ENCODE peak calls at places on chromosome 1, in seven cellular contexts. O is AG09309; A is fibroblast of lung; H is AG10803; R is cardiac muscle cell; W is CD8-positive, alpha-beta T cell; U is DND-41. P is an unnamed sample.
A peak's percentile ranks its signal among the peaks of the same experiment; 100 is the strongest.

GRCh38 chr1:226989081-226989747 is 49.1 kb downstream of the COQ8A start:
- DNase-seq in O (no peak), W (no peak), R (no peak), H (no peak), A (no peak), U (no peak), P (no peak)

GRCh38 chr1:29514361-29515187 is 278.3 kb downstream of the PTPRU start:
- DNase-seq in W (no peak), H (no peak), R (no peak), U (no peak), A (no peak), O (no peak), P (no peak)

GRCh38 chr1:111924786-111925185 is 64.7 kb downstream of the KCND3 start:
- DNase-seq in A (no peak), H (no peak), R (no peak), O (no peak), U (no peak), W (no peak), P (no peak)

GRCh38 chr1:85692730-85693314 is 15.4 kb downstream of the ZNHIT6 start:
- DNase-seq in R (peak; percentile 3), H (peak; percentile 79), W (no peak), U (no peak), O (peak; percentile 47), A (peak; percentile 56), P (peak; percentile 85)

GRCh38 chr1:62299426-62300200 is 19.6 kb downstream of the KANK4 start:
- DNase-seq in H (no peak), W (no peak), R (no peak), O (no peak), A (peak; percentile 53), U (no peak), P (peak; percentile 13)

GRCh38 chr1:219621047-219621786 is 8.3 kb upstream of the ZC3H11B start:
- DNase-seq in O (no peak), H (no peak), U (no peak), A (no peak), W (no peak), R (no peak), P (no peak)

GRCh38 chr1:219585837-219586465 is 27.0 kb downstream of the ZC3H11B start:
- DNase-seq in H (no peak), A (no peak), O (no peak), R (no peak), U (no peak), W (no peak), P (no peak)

GRCh38 chr1:27007909-27008582 is 4.6 kb downstream of the TENT5B start:
- DNase-seq in O (no peak), R (no peak), A (no peak), W (no peak), H (peak; percentile 75), U (no peak), P (no peak)

GRCh38 chr1:6440198-6441126 is 15.9 kb downstream of the ESPN start:
- DNase-seq in A (peak; percentile 43), O (no peak), H (peak; percentile 17), U (no peak), R (peak; percentile 62), W (peak; percentile 70), P (no peak)

GRCh38 chr1:183870351-183871077 is 65.6 kb downstream of the RGL1 start:
- DNase-seq in R (no peak), O (no peak), W (no peak), U (no peak), A (peak; percentile 22), H (peak; percentile 63), P (peak; percentile 18)

GRCh38 chr1:68188644-68189340 is 43.5 kb downstream of the WLS start:
- DNase-seq in U (no peak), H (no peak), O (no peak), R (no peak), W (no peak), A (peak; percentile 48), P (peak; percentile 52)

GRCh38 chr1:53544731-53545515 is 85.7 kb downstream of the DMRTB1 start:
- DNase-seq in H (no peak), R (no peak), U (no peak), O (no peak), W (no peak), A (no peak), P (no peak)

GRCh38 chr1:68525781-68526180 is 28.9 kb upstream of the DEPDC1 start:
- DNase-seq in R (no peak), U (no peak), H (no peak), O (no peak), W (no peak), A (no peak), P (no peak)

GRCh38 chr1:25695991-25696330 is 79.4 kb downstream of the MAN1C1 start:
- DNase-seq in W (no peak), O (peak; percentile 81), A (peak; percentile 99), U (no peak), H (peak; percentile 90), R (no peak), P (peak; percentile 97)

GRCh38 chr1:194062962-194063361 is 876.5 kb upstream of the B3GALT2 start:
- DNase-seq in O (no peak), H (no peak), A (peak; percentile 9), R (no peak), U (no peak), W (no peak), P (peak; percentile 77)

GRCh38 chr1:227785812-227786608 is 29.5 kb upstream of the PRSS38 start:
- DNase-seq in O (no peak), W (peak; percentile 8), U (peak; percentile 3), A (no peak), H (no peak), R (no peak), P (no peak)

GRCh38 chr1:119582801-119583200 is 65.3 kb downstream of the ZNF697 start:
- DNase-seq in R (peak; percentile 64), U (peak; percentile 48), A (peak; percentile 48), W (no peak), H (peak; percentile 51), O (peak; percentile 17), P (peak; percentile 80)

GRCh38 chr1:241736387-241736786 is 84.3 kb downstream of the WDR64 start:
- DNase-seq in H (no peak), O (no peak), A (no peak), U (no peak), W (no peak), R (no peak), P (no peak)

GRCh38 chr1:96096138-96097011 is 625.2 kb upstream of the PTBP2 start:
- DNase-seq in A (no peak), U (no peak), W (no peak), R (no peak), O (no peak), H (no peak), P (no peak)

GRCh38 chr1:203675596-203676347 is 49.1 kb downstream of the ATP2B4 start:
- DNase-seq in A (no peak), R (no peak), H (no peak), W (no peak), U (peak; percentile 67), O (no peak), P (no peak)

GRCh38 chr1:168509875-168510594 is 33.8 kb downstream of the XCL2 start:
- DNase-seq in A (no peak), W (peak; percentile 18), U (no peak), H (no peak), O (no peak), R (peak; percentile 50), P (no peak)

GRCh38 chr1:172746091-172746949 is 87.4 kb downstream of the FASLG start:
- DNase-seq in O (peak; percentile 96), U (peak; percentile 81), A (peak; percentile 100), H (peak; percentile 98), R (no peak), W (peak; percentile 31), P (peak; percentile 99)
- H3K4me3 ChIP-seq in O (no peak overlapping the region), U (no peak overlapping the region), A (no peak overlapping the region), H (no peak overlapping the region), R (no peak overlapping the region), W (no peak overlapping the region), P (no peak overlapping the region)

DNA sequence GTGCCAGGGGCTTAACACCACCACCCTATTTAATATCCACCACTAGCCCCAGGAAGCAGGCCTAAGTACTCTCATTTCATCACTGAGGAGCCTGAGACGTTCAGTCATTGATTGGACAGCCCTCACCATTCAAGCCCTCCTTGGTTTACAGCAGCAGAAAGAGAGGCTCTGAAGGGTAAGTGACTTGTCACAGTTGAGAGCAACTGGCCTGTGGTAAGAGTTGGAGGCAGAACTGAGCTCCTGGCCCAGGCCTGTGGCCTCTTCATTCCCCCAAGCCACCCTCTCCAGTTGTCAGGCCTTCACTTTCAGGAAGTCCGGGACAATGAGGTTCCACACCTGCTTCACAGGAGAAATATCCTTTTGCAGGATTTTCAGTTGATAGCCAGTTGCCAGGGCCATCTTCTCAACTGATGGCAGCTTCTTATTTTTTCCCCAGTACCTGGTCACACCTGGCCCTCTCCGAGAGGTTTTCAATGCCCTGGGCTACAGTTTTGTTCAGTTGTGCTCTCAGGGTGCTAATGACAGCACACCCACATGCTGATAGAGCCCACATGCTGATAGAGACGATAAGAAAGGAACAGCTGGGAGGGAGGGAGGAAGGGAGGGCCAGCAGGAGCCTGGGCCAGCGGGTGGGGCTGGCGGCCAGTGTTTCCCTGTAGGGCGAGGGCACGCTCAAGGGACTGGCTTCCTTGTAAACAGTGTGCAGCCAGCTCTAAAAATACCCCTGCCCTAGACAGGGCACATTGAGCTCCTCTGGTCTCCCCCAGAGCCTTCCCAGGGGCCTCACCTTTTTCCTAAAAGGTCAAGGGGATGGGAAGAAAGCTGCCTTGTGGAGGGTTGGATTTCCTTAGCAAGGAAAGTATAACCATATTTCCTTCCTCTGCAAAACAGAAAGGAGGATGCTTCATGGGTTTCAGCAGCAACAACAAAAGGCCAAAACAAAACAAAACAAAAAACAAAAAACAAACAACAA is 112.7 kb upstream of the JUN start:
- DNase-seq in A (no peak), W (no peak), O (no peak), R (no peak), U (no peak), H (no peak), P (peak; percentile 53)
- TF ChIP-seq CTCF in A (no peak), W (no peak), O (no peak), R (no peak), U (no peak), H (no peak), P (no peak)

DNA sequence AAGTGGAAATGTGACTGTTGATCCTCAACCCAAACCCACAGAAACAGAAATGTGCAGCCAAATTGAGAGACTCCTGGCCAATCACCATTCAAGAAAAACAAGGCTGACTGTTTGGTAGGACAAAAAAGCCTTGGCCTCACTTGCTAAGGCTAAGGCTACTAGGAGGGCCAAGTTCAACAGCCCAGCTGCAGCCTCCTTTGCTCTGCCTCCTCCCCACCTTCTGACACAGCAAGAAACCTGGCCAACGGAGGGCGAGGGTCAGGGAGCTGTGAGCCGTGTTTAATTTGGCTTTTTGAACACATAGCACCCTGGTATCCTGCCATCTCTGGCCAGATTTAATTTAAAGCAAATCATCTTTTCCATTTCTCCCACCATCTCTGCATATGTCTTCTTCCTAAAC is 165.8 kb upstream of the RAB4A start:
- DNase-seq in H (no peak), R (no peak), U (no peak), O (no peak), W (no peak), A (no peak), P (no peak)
- H3K4me3 ChIP-seq in H (no peak overlapping the region), R (no peak overlapping the region), U (no peak overlapping the region), O (no peak overlapping the region), W (no peak overlapping the region), A (no peak overlapping the region), P (no peak overlapping the region)

DNA sequence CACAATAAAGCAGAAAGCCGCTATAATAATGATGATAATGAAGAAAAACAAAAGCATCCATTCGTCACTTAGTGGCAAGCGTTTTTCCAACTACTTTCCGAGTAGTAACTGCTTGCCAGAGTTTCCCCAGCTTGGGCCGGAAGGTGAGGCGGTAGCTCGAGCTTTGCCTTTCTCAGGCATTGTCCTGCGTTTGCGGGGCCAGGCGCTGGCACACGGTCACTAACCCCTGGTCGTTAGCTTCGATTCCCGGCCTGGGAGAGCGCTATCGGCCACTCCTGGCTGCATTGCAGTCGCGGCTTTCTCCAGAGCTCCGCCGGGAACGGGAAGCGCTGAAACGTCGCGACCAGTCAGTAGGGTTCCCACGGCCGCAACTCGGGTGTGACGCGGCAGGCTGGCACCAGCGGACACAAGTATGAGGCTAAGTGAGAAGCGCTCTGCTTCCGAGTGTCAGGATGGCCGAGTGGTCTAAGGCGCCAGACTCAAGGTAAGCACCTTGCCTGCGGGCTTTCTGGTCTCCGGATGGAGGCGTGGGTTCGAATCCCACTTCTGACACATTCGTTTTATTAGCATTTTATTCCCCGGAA is 14.6 kb upstream of the ZNF692 start:
- DNase-seq in R (peak; percentile 93), A (peak; percentile 88), U (peak; percentile 96), O (peak; percentile 87), H (peak; percentile 95), W (peak; percentile 91), P (peak; percentile 98)
- TF ChIP-seq CTCF in R (no peak), A (no peak), U (peak; percentile 5), O (no peak), H (peak; percentile 3), W (no peak), P (no peak)

P was measured in choroid plexus epithelial cell.